ENCODE peak calls at places on chromosomes 6 and 20, in five cellular contexts. T, R, Y, O and S are unnamed samples.
A peak's percentile ranks its signal among the peaks of the same experiment; 100 is the strongest.

GRCh38 chr20:4674672-4675071 is 47.0 kb upstream of the PRND start:
- DNase-seq in T (no peak), Y (no peak), R (no peak), O (no peak), S (no peak)

GRCh38 chr6:6915219-6915618 is 192.5 kb upstream of the RREB1 start:
- DNase-seq in R (no peak), O (no peak), T (no peak), Y (no peak), S (no peak)

GRCh38 chr6:167538746-167539145 is 213.9 kb downstream of the TTLL2 start:
- DNase-seq in R (no peak), O (no peak), T (no peak), Y (no peak), S (no peak)

GRCh38 chr20:8423482-8423881 is 291.4 kb downstream of the PLCB1 start:
- DNase-seq in O (no peak), T (no peak), Y (no peak), R (no peak), S (no peak)

GRCh38 chr6:27332692-27333641 is 20.9 kb upstream of the POM121L2 start:
- DNase-seq in R (peak; percentile 71), Y (peak; percentile 72), O (no peak), T (peak; percentile 31), S (no peak)

GRCh38 chr6:81762132-81762531 is 9.7 kb upstream of the TENT5A start:
- DNase-seq in Y (peak; percentile 85), O (no peak), T (no peak), R (peak; percentile 37), S (no peak)

GRCh38 chr6:44039839-44040350 is 87.4 kb downstream of the MRPL14 start:
- DNase-seq in Y (no peak), T (no peak), R (no peak), O (no peak), S (peak; percentile 35)

GRCh38 chr6:52503853-52504777 is 72.7 kb downstream of the TRAM2 start:
- DNase-seq in T (peak; percentile 71), Y (peak; percentile 69), R (peak; percentile 72), O (peak; percentile 95), S (peak; percentile 92)

GRCh38 chr6:97626586-97627441 is 343.8 kb upstream of the MMS22L start:
- DNase-seq in Y (peak; percentile 0), T (no peak), O (no peak), R (peak; percentile 3), S (no peak)

GRCh38 chr20:61520761-61521460 is 268.9 kb downstream of the CDH4 start:
- DNase-seq in O (no peak), Y (peak; percentile 55), R (peak; percentile 89), T (no peak), S (no peak)

GRCh38 chr6:132122871-132123270 is 171.7 kb upstream of the CCN2 start:
- DNase-seq in O (no peak), Y (no peak), T (no peak), R (peak; percentile 100), S (no peak)

GRCh38 chr20:46572181-46572580 is 21.7 kb upstream of the OCSTAMP start:
- DNase-seq in T (no peak), O (peak; percentile 79), R (no peak), Y (peak; percentile 13), S (no peak)

GRCh38 chr20:10806539-10806938 is 132.7 kb upstream of the JAG1 start:
- DNase-seq in R (no peak), O (no peak), Y (peak; percentile 3), T (no peak), S (no peak)

GRCh38 chr20:4064118-4064962 is 49.0 kb upstream of the RNF24 start:
- DNase-seq in R (peak; percentile 93), Y (peak; percentile 99), O (peak; percentile 88), T (peak; percentile 93), S (peak; percentile 82)

GRCh38 chr6:38378801-38379200 is 260.9 kb downstream of the BTBD9 start:
- DNase-seq in T (no peak), O (no peak), Y (no peak), R (peak; percentile 26), S (no peak)

GRCh38 chr6:148164645-148165044 is 178.0 kb upstream of the SASH1 start:
- DNase-seq in T (no peak), R (no peak), O (no peak), Y (no peak), S (no peak)

GRCh38 chr6:166173292-166173951 is 5.8 kb upstream of the TBXT start:
- DNase-seq in O (no peak), R (no peak), T (no peak), Y (no peak), S (no peak)

GRCh38 chr6:7976485-7977010 is 66.0 kb upstream of the TXNDC5 start:
- DNase-seq in R (no peak), T (no peak), O (no peak), Y (peak; percentile 39), S (no peak)

GRCh38 chr6:3813150-3813780 is 35.9 kb upstream of the FAM50B start:
- DNase-seq in R (peak; percentile 56), O (no peak), T (peak; percentile 69), Y (peak; percentile 59), S (no peak)

GRCh38 chr6:24902782-24903181 is 33.0 kb downstream of the RIPOR2 start:
- DNase-seq in R (peak; percentile 94), Y (peak; percentile 87), T (no peak), O (no peak), S (no peak)
- TF ChIP-seq CTCF in R (peak; percentile 16), Y (no peak), T (no peak), O (no peak), S (no peak)

GRCh38 chr6:160088774-160089533 is 32.7 kb upstream of the SLC22A1 start:
- DNase-seq in Y (no peak), T (no peak), O (no peak), R (no peak), S (no peak)
- TF ChIP-seq CTCF in Y (no peak), T (no peak), O (no peak), R (no peak), S (no peak)

GRCh38 chr20:41468994-41469600 is 102.5 kb upstream of the EMILIN3 start:
- DNase-seq in O (no peak), R (no peak), Y (no peak), T (no peak), S (no peak)

GRCh38 chr20:41469868-41470267 is 103.2 kb upstream of the EMILIN3 start:
- DNase-seq in O (no peak), Y (no peak), T (peak; percentile 32), R (no peak), S (no peak)

GRCh38 chr20:41467690-41468089 is 101.1 kb upstream of the EMILIN3 start:
- DNase-seq in R (no peak), T (no peak), O (no peak), Y (no peak), S (no peak)

GRCh38 chr20:41470362-41471095 is 103.9 kb upstream of the EMILIN3 start:
- DNase-seq in R (no peak), T (no peak), O (no peak), Y (no peak), S (no peak)

GRCh38 chr20:41466836-41467619 is 100.4 kb upstream of the EMILIN3 start:
- DNase-seq in O (no peak), R (no peak), Y (no peak), T (no peak), S (no peak)
- TF ChIP-seq CTCF in O (no peak), R (no peak), Y (no peak), T (no peak), S (no peak)

DNA sequence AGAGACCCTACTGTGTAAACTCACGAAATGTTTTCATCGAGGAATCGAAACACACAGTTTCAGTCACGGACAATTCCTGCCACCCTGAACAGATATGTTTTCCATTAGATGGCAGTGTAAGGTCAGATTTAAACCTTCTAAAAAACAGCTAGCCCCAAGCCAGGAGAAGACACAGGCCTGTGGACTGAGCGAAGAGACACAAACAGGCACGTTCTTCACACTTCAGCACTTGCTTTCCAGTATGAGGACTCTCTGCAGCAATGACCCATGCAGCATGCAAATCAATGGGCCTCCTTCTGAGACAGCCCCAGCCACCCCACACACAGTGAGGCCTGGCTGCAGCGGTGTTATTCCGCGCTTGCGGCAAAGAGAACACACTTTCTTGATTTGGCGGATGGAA is 31.9 kb downstream of the HUS1B start:
- DNase-seq in O (no peak), R (peak; percentile 51), T (no peak), Y (peak; percentile 65), S (no peak)
- TF ChIP-seq CTCF in O (no peak), R (peak; percentile 43), T (no peak), Y (peak; percentile 25), S (no peak)

DNA sequence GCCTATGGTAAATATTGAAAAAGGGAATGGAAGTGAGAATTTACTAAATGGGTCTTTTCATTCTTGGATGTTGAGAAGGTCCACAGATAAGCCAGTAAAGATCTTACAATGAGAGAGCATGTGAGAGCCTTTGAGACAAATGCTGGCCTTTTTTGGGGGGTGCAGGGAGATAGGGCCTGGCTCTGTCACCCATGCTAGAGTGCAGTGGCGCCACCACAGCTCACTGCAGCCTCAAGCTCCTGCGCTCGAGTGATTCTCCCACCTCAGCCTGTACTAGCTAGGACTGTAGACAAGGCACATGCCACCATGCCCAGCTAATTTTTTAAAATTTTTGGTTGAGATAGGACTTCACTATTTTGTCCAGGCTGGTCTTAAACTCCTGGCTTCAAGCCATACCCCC is 63.2 kb upstream of the TMEM181 start:
- DNase-seq in Y (no peak), R (no peak), O (no peak), T (no peak), S (no peak)
- TF ChIP-seq CTCF in Y (no peak), R (no peak), O (no peak), T (no peak), S (no peak)

GRCh38 chr20:1477896-1478490 is 11.3 kb upstream of the NSFL1C start:
- DNase-seq in T (no peak), Y (no peak), O (no peak), R (no peak), S (no peak)
- TF ChIP-seq CTCF in T (no peak), Y (no peak), O (no peak), R (no peak), S (no peak)

DNA sequence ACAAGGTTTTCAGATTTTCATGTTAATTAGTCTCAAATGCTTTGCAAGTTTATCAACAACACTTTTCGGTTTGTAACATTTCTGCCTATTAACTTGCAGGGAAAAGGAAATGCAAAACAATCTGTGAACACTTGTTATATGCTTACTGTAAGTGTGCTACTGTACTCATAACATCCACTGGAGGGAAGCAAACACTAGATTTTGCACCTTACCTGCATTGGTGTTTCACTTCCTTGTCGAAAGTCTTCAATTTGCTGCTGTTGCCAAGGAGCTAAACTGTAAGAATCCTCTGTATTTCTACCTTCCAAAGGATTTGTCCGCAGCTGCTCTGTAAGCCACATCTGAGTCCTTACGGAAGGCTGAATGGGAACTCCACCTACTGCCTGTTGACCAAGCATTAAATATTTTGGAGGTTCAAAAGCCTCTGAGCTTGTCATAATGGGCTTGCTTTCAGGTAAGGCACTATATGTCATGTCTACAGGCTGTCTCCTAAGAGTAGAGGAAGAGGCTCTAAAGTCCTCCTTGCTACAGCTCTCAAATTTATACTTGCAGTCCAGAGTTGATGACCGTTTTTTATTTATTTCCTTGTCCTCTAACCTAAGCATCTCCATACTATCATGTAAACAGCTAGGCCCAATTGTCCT is 17.3 kb downstream of the PLN start:
- DNase-seq in O (no peak), T (no peak), Y (peak; percentile 14), R (peak; percentile 33), S (no peak)
- TF ChIP-seq CTCF in O (peak; percentile 37), T (no peak), Y (peak; percentile 19), R (peak; percentile 31), S (no peak)